ENCODE peak calls at places on chromosomes 4 and X, in six cellular contexts. H is AG09309, Z is GM23248, B is fibroblast of pulmonary artery, Q is right cardiac atrium, V is adrenal gland. R is an unnamed sample.

GRCh38 chr4:34932591-34932990 is 1311.7 kb downstream of the ARAP2 start:
- DNase-seq in H (no peak), Z (no peak), B (no peak), Q (no peak), V (no peak), R (no peak)

GRCh38 chr4:122777846-122778501 is 45.5 kb downstream of the BBS12 start:
- DNase-seq in H (peak), Z (peak), B (peak), Q (no peak), V (no peak), R (no peak)

GRCh38 chrX:68936608-68937007 is 107.8 kb downstream of the EFNB1 start:
- DNase-seq in H (peak), Z (peak), B (peak), Q (no peak), V (peak), R (no peak)

GRCh38 chrX:10574663-10575062 is 45.7 kb downstream of the MID1 start:
- DNase-seq in H (no peak), Z (peak), B (no peak), Q (peak), V (no peak), R (no peak)

GRCh38 chrX:101958139-101958538 is 26.3 kb upstream of the ZMAT1 start:
- DNase-seq in H (no peak), Z (peak), B (no peak), Q (no peak), V (no peak), R (no peak)

GRCh38 chr4:184313058-184313709 is 95.5 kb upstream of the ENPP6 start:
- DNase-seq in H (no peak), Z (no peak), B (no peak), Q (no peak), V (no peak), R (no peak)

GRCh38 chrX:153875391-153876111 is 10.4 kb downstream of the L1CAM start:
- DNase-seq in H (no peak), Z (peak), B (peak), Q (peak), V (peak), R (peak)

GRCh38 chr4:183540498-183540953 is 35.7 kb downstream of the ING2 start:
- DNase-seq in H (no peak), Z (peak), B (no peak), Q (no peak), V (no peak), R (no peak)

GRCh38 chr4:107183155-107183774 is 147.2 kb upstream of the DKK2 start:
- DNase-seq in H (peak), Z (peak), B (peak), Q (no peak), V (peak), R (peak)

GRCh38 chr4:52659722-52660261 is 691 bp upstream of the USP46 start:
- DNase-seq in H (no peak), Z (peak), B (peak), Q (peak), V (peak), R (no peak)

GRCh38 chr4:27087306-27088045 is 226.8 kb downstream of the STIM2 start:
- DNase-seq in H (no peak), Z (no peak), B (no peak), Q (no peak), V (no peak), R (no peak)

GRCh38 chr4:38565271-38566199 is 98.5 kb upstream of the KLF3 start:
- DNase-seq in H (no peak), Z (peak), B (peak), Q (peak), V (no peak), R (no peak)

GRCh38 chr4:139554726-139555072 is 1.3 kb downstream of the SETD7 start:
- DNase-seq in H (no peak), Z (no peak), B (no peak), Q (no peak), V (no peak), R (no peak)

GRCh38 chr4:139552908-139553307 is 3.1 kb downstream of the SETD7 start:
- DNase-seq in H (no peak), Z (no peak), B (no peak), Q (peak), V (no peak), R (no peak)

GRCh38 chr4:139552506-139552905 is 3.5 kb downstream of the SETD7 start:
- DNase-seq in H (no peak), Z (peak), B (no peak), Q (no peak), V (no peak), R (no peak)

GRCh38 chr4:139555073-139555704 is 830 bp downstream of the SETD7 start:
- DNase-seq in H (peak), Z (peak), B (peak), Q (peak), V (peak), R (peak)

DNA sequence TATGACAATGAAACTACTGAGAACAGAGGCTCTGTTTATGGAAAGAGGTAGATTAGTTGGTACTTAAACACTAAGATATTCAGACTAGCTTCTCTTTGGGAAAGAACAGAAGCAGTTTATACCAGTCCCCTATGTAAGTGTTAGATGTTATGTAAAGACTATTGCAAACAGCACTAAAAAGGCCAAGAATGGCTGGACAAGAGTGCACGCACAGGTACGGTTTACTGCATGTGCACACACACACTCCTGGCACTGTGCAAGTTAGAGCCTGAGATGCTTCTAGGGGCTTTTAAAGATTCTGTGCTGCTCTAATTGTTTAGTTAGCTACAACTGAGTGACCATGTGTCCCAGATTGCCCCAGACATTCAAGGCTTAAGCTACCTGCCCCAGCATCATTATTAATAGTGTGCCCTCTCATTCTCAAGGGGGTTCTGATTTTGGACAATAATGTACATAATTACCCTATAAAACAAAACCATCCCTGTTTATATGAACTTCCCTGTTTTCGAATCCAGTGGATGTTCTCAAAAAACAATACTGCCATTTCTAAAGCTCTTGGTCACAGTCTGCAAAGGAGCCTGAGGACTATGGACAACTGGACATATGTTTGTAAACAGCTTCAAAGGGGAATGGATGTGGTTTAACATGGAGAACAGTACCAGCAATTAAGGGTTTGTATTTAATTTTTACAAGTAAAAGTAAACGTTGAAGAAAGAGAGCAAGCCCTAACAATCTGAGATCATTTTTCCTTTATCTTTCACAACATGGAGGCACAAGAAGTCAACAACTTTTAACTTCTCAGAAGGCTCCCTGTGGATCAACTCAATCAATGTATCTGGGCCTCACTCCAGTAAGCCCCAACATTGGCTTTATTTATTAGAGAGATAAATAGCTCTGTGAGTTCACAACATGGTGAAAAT is 2.0 kb downstream of the SETD7 start:
- DNase-seq in H (no peak), Z (peak), B (no peak), Q (no peak), V (no peak), R (no peak)
- H3K4me3 ChIP-seq in H (peak), Z (peak), B (peak), Q (peak), V (peak), R (no peak)

GRCh38 chr4:23040539-23040938 is 347.8 kb downstream of the GBA3 start:
- DNase-seq in H (no peak), Z (no peak), B (no peak), Q (no peak), V (no peak), R (no peak)

GRCh38 chr4:23038626-23039245 is 346.0 kb downstream of the GBA3 start:
- DNase-seq in H (no peak), Z (no peak), B (no peak), Q (no peak), V (no peak), R (no peak)

GRCh38 chr4:23036921-23037495 is 344.3 kb downstream of the GBA3 start:
- DNase-seq in H (no peak), Z (no peak), B (no peak), Q (no peak), V (no peak), R (no peak)

GRCh38 chr4:23041501-23041900 is 348.8 kb downstream of the GBA3 start:
- DNase-seq in H (no peak), Z (no peak), B (no peak), Q (no peak), V (no peak), R (no peak)

DNA sequence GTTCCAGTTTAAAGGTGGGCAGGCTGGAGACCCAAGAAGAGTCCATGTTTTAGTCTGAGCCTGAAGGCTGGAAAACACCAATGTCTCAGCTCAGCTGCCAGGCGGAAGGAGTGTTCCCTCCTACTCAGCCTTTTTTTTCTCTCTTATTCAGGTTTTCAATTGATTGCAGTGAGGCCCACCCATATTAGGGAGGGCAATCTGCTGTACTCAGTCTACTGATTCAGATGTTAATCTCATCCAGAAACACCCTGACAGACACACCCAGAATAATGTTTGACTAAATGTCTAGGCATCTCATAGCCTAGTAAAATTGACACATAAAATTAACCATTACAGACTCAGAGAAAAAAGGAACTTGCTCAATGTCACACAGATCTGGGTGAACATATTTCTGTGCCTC is 347.1 kb downstream of the GBA3 start:
- DNase-seq in H (no peak), Z (no peak), B (no peak), Q (no peak), V (no peak), R (no peak)
- H3K4me3 ChIP-seq in H (no peak), Z (no peak), B (no peak), Q (no peak), V (no peak), R (no peak)

DNA sequence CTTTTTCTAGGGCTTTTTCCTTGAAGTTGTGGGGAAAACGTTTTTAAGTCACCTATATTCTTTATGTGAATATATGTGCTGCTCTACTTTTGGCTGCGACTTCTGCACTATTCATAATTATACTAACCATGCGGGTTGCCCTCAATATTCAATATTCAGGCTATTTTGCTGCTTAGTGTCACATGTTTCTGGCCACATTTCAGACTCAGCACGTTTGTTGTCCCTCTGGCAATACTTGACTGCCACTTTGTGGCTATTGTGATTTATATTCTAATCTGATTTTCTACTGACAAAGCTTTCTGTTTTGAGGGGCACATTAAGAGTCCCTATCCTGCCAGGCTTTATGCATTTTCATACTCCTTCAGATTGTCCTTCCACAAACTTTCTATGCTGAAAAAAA is 63.9 kb upstream of the CT45A1 start:
- DNase-seq in H (no peak), Z (no peak), B (no peak), Q (no peak), V (no peak), R (no peak)
- H3K4me3 ChIP-seq in H (no peak), Z (no peak), B (no peak), Q (no peak), V (no peak), R (no peak)

GRCh38 chr4:56637791-56638190 is 43.3 kb downstream of the HOPX start:
- DNase-seq in H (no peak), Z (no peak), B (no peak), Q (no peak), V (no peak), R (no peak)

GRCh38 chr4:56643596-56643995 is 37.5 kb downstream of the HOPX start:
- DNase-seq in H (no peak), Z (no peak), B (no peak), Q (no peak), V (no peak), R (no peak)

GRCh38 chr4:56640907-56641493 is 40.1 kb downstream of the HOPX start:
- DNase-seq in H (no peak), Z (peak), B (no peak), Q (no peak), V (no peak), R (no peak)

GRCh38 chr4:56637154-56637553 is 43.9 kb downstream of the HOPX start:
- DNase-seq in H (no peak), Z (no peak), B (no peak), Q (no peak), V (no peak), R (no peak)

DNA sequence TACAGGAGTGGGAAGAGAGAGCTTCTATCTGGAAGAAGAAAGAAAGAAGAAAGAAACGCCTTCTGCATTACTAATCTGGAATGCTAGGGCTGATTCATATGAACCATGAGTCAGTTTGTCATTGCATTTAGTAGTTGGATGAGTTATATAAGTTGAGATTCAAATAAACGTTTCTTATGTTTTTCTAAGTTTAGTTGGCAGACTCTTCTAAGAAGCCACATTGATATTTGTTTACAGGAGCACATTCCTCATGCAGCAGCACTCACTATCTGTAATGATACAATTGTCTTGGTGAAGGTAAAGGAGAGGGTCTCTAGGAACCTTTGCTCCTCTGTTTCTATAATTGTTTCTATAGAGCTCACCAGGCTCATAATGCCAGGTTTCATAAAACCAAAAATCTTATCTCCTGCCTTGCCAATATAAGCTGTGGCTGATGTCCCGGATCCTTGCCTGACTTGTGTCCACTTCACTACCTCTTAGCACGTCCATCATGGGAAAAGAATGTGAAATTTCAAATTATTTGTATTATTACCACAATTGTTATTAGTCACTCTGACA is 39.5 kb downstream of the HOPX start:
- DNase-seq in H (peak), Z (peak), B (peak), Q (no peak), V (no peak), R (no peak)
- H3K4me3 ChIP-seq in H (no peak), Z (peak), B (no peak), Q (no peak), V (no peak), R (no peak)

GRCh38 chr4:165330071-165330470 is 2.6 kb downstream of the MSMO1 start:
- DNase-seq in H (no peak), Z (no peak), B (no peak), Q (no peak), V (no peak), R (no peak)
- H3K4me3 ChIP-seq in H (no peak), Z (no peak), B (peak), Q (no peak), V (no peak), R (no peak)

DNA sequence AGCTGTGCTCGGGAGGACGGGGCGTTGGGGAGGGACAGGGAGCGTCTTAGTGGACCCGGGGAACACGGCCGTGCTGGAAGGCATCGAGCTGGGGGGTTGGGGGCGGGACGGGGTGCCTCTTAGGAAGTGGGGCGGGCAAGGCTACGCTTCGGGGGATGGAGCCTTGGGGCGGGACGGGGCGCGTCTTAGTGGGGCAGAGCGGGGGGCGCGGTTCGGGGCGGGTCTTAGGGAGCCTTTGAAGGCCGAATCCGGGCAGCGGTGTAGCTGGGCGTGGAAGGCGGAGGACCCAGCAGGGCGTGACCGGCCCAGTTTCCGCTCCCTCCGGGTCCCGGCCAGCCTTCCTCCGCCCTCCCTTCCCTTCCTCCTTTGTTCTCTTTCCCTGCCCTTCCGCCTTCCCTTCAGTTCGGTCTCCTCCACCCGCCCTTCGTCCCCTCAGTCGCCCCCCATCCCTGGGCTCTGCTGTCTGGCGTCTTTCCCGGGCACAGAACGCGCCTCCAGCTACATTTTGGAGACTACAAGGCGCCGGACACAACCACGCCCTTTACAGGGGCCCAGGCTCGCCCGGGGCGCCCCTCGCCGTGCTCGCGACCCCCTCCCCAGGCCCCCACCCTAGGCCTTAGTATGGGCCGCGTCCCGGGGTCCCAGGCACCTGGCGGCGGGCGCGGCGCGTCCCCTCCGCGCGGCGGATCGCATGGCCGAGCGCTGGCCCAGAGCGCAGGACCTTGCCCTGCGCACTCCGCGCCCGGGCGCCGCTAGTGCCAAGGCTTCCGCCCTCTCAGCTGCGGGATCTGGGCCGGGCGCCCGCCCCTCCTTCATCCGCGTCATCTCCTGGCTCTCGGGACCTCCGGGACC is at the start of gene ARSD:
- DNase-seq in H (peak), Z (peak), B (peak), Q (peak), V (peak), R (no peak)
- H3K4me3 ChIP-seq in H (peak), Z (peak), B (peak), Q (peak), V (no peak), R (no peak)

GRCh38 chrX:132983496-132983895 is 25.1 kb upstream of the HS6ST2 start:
- DNase-seq in H (no peak), Z (no peak), B (no peak), Q (no peak), V (no peak), R (no peak)
- H3K4me3 ChIP-seq in H (no peak), Z (no peak), B (no peak), Q (no peak), V (no peak), R (no peak)

GRCh38 chr4:5040839-5041238 is 10.4 kb upstream of the STK32B start:
- DNase-seq in H (no peak), Z (no peak), B (no peak), Q (no peak), V (no peak), R (no peak)
- H3K4me3 ChIP-seq in H (no peak), Z (no peak), B (no peak), Q (no peak), V (no peak), R (no peak)

GRCh38 chr4:176241703-176242102 is 27.3 kb downstream of the ASB5 start:
- DNase-seq in H (no peak), Z (no peak), B (no peak), Q (no peak), V (no peak), R (no peak)
- H3K4me3 ChIP-seq in H (no peak), Z (no peak), B (no peak), Q (no peak), V (no peak), R (no peak)

R was measured in Jurkat, Clone E6-1.